ENCODE peak calls at places on chromosomes 13 and 19, in eight cellular contexts. M is endothelial cell; T is stimulated activated effector memory CD8-positive, alpha-beta T cell treated with anti-CD3 and anti-CD28 coated beads, Interleukin-12 subunit alpha, Interleukin-12 subunit beta, amount 100 ng/mL, for 72 hours; Q is activated gamma-delta T cell treated with Interleukin-2 at 50 U/mL for 16 hours; R is NCI-H2171; B is brain microvascular endothelial cell; W is NCI-H1092; U is effector memory CD4-positive, alpha-beta T cell. V is an unnamed sample.

GRCh38 chr13:59356607-59357006 is 807.1 kb downstream of the DIAPH3 start:
- DNase-seq in M (no peak), T (no peak), Q (no peak), R (peak; percentile 97), B (peak; percentile 72), W (peak; percentile 82), U (no peak), V (no peak)

GRCh38 chr13:26011996-26012688 is 39.7 kb downstream of the SHISA2 start:
- DNase-seq in M (no peak), T (peak; percentile 56), Q (peak; percentile 60), R (no peak), B (no peak), W (no peak), U (peak; percentile 15), V (peak; percentile 37)

GRCh38 chr19:3533563-3534216 is 5.3 kb upstream of the TEKTIP1 start:
- DNase-seq in M (no peak), T (no peak), Q (no peak), R (no peak), B (no peak), W (no peak), U (no peak), V (no peak)

GRCh38 chr13:32309812-32310706 is 5.1 kb downstream of the ZAR1L start:
- DNase-seq in M (peak; percentile 11), T (no peak), Q (no peak), R (no peak), B (peak; percentile 43), W (peak; percentile 2), U (no peak), V (peak; percentile 58)

GRCh38 chr13:114128624-114129522 is 3.5 kb downstream of the RASA3 start:
- DNase-seq in M (no peak), T (peak; percentile 89), Q (peak; percentile 88), R (no peak), B (peak; percentile 93), W (no peak), U (peak; percentile 79), V (peak; percentile 90)

GRCh38 chr19:35521124-35521743 is 6.9 kb downstream of the SBSN start:
- DNase-seq in M (no peak), T (no peak), Q (no peak), R (no peak), B (no peak), W (no peak), U (no peak), V (no peak)

GRCh38 chr19:18205180-18205915 is 1.5 kb upstream of the RAB3A start:
- DNase-seq in M (peak; percentile 65), T (peak; percentile 77), Q (peak; percentile 58), R (peak; percentile 56), B (peak; percentile 77), W (no peak), U (peak; percentile 21), V (peak; percentile 41)

GRCh38 chr13:113951246-113951999 is 22.5 kb downstream of the C13orf46 start:
- DNase-seq in M (peak; percentile 68), T (peak; percentile 70), Q (peak; percentile 36), R (no peak), B (peak; percentile 31), W (peak; percentile 54), U (peak; percentile 29), V (peak; percentile 26)

GRCh38 chr19:10120538-10121198 is 969 bp upstream of the EIF3G start:
- DNase-seq in M (no peak), T (no peak), Q (no peak), R (no peak), B (peak; percentile 74), W (no peak), U (no peak), V (no peak)

GRCh38 chr13:41356788-41357187 is 45.7 kb downstream of the NAA16 start:
- DNase-seq in M (no peak), T (no peak), Q (peak; percentile 17), R (no peak), B (no peak), W (no peak), U (peak; percentile 7), V (peak; percentile 17)

GRCh38 chr13:50894042-50894441 is 15.5 kb upstream of the RNASEH2B start:
- DNase-seq in M (no peak), T (no peak), Q (no peak), R (no peak), B (no peak), W (no peak), U (no peak), V (no peak)

GRCh38 chr13:73481877-73482445 is 423.2 kb downstream of the KLF5 start:
- DNase-seq in M (no peak), T (no peak), Q (no peak), R (no peak), B (no peak), W (peak; percentile 2), U (no peak), V (no peak)

GRCh38 chr13:110874508-110874960 is 40.3 kb downstream of the ANKRD10 start:
- DNase-seq in M (peak; percentile 76), T (no peak), Q (peak; percentile 23), R (peak; percentile 60), B (peak; percentile 60), W (peak; percentile 68), U (peak; percentile 10), V (no peak)

GRCh38 chr19:30341646-30342201 is 30.5 kb upstream of the ZNF536 start:
- DNase-seq in M (no peak), T (no peak), Q (no peak), R (no peak), B (no peak), W (no peak), U (no peak), V (no peak)

GRCh38 chr13:58024103-58024502 is 392.6 kb downstream of the PCDH17 start:
- DNase-seq in M (no peak), T (no peak), Q (no peak), R (no peak), B (no peak), W (no peak), U (no peak), V (no peak)

GRCh38 chr19:44530777-44531176 is 1.3 kb upstream of the CEACAM20 start:
- DNase-seq in M (no peak), T (no peak), Q (no peak), R (no peak), B (peak; percentile 11), W (no peak), U (no peak), V (no peak)

GRCh38 chr13:112159575-112160547 is 92.9 kb downstream of the SOX1 start:
- DNase-seq in M (no peak), T (no peak), Q (no peak), R (no peak), B (no peak), W (no peak), U (no peak), V (no peak)

GRCh38 chr13:107210216-107211010 is 642.5 kb upstream of the ARGLU1 start:
- DNase-seq in M (no peak), T (no peak), Q (no peak), R (no peak), B (peak; percentile 35), W (peak; percentile 98), U (no peak), V (no peak)

GRCh38 chr19:54430306-54431254 is 15.3 kb downstream of the TTYH1 start:
- DNase-seq in M (peak; percentile 83), T (peak; percentile 64), Q (peak; percentile 22), R (no peak), B (peak; percentile 25), W (no peak), U (peak; percentile 17), V (no peak)

GRCh38 chr13:94239135-94239534 is 240.3 kb downstream of the DCT start:
- DNase-seq in M (no peak), T (no peak), Q (no peak), R (no peak), B (peak; percentile 78), W (no peak), U (no peak), V (no peak)

GRCh38 chr19:41328157-41328817 is 18.3 kb downstream of the CCDC97 start:
- DNase-seq in M (no peak), T (no peak), Q (no peak), R (no peak), B (no peak), W (no peak), U (no peak), V (no peak)

GRCh38 chr13:76425930-76426329 is 460.3 kb downstream of the KCTD12 start:
- DNase-seq in M (no peak), T (no peak), Q (no peak), R (peak; percentile 69), B (peak; percentile 34), W (no peak), U (no peak), V (no peak)

GRCh38 chr13:89708013-89708412 is 1639.5 kb upstream of the MIR17HG start:
- DNase-seq in M (no peak), T (no peak), Q (no peak), R (no peak), B (no peak), W (no peak), U (no peak), V (no peak)

GRCh38 chr19:28549680-28550277 is 663.2 kb downstream of the UQCRFS1 start:
- DNase-seq in M (no peak), T (no peak), Q (no peak), R (no peak), B (no peak), W (no peak), U (no peak), V (no peak)

V was measured in immature natural killer cell.